ENCODE peak calls at places on chromosomes 3 and 15, in nine cellular contexts. K is right cardiac atrium; R is aorta; D is CD8-positive, alpha-beta T cell; O is transverse colon; L is thoracic aorta; N is HCT116; Z is IMR-90; Y is heart right ventricle. B is an unnamed sample.

GRCh38 chr3:118128886-118129285 is 905.8 kb downstream of the IGSF11 start:
- DNase-seq in K (no peak), R (no peak), D (no peak), O (no peak), L (no peak), N (no peak), Z (peak; percentile 86), Y (no peak), B (no peak)

GRCh38 chr15:51265037-51265555 is 73.3 kb downstream of the CYP19A1 start:
- DNase-seq in K (no peak), R (no peak), D (no peak), O (no peak), L (no peak), N (no peak), Z (no peak), Y (no peak), B (no peak)

GRCh38 chr15:40420071-40420713 is 14.6 kb downstream of the IVD start:
- DNase-seq in K (no peak), R (no peak), D (no peak), O (no peak), L (no peak), N (no peak), Z (no peak), Y (peak; percentile 36), B (no peak)

GRCh38 chr15:44045661-44046060 is 149.4 kb downstream of the FRMD5 start:
- DNase-seq in K (no peak), R (no peak), D (no peak), O (no peak), L (no peak), N (no peak), Z (no peak), Y (no peak), B (no peak)

GRCh38 chr3:63654931-63655330 is 2.5 kb downstream of the SNTN start:
- DNase-seq in K (no peak), R (no peak), D (no peak), O (no peak), L (no peak), N (no peak), Z (no peak), Y (no peak), B (no peak)

GRCh38 chr3:24639640-24640329 is 145.1 kb upstream of the THRB start:
- DNase-seq in K (no peak), R (no peak), D (no peak), O (no peak), L (no peak), N (no peak), Z (no peak), Y (no peak), B (no peak)

GRCh38 chr15:72340366-72340765 is 20.4 kb upstream of the CELF6 start:
- DNase-seq in K (no peak), R (no peak), D (no peak), O (no peak), L (no peak), N (no peak), Z (peak; percentile 12), Y (no peak), B (no peak)

GRCh38 chr3:189239616-189240015 is 67.8 kb downstream of the TPRG1 start:
- DNase-seq in K (no peak), R (no peak), D (no peak), O (no peak), L (no peak), N (no peak), Z (no peak), Y (no peak), B (no peak)

GRCh38 chr15:58065011-58065444 is 483 bp downstream of the ALDH1A2 start:
- DNase-seq in K (peak; percentile 77), R (peak; percentile 70), D (no peak), O (peak; percentile 8), L (no peak), N (no peak), Z (no peak), Y (peak; percentile 30), B (no peak)

GRCh38 chr3:9704343-9705322 is 1.0 kb downstream of the CPNE9 start:
- DNase-seq in K (peak; percentile 79), R (peak; percentile 81), D (no peak), O (peak; percentile 26), L (no peak), N (no peak), Z (peak; percentile 15), Y (no peak), B (no peak)

GRCh38 chr3:106013971-106014370 is 145.2 kb upstream of the CBLB start:
- DNase-seq in K (no peak), R (no peak), D (no peak), O (no peak), L (no peak), N (no peak), Z (peak; percentile 99), Y (no peak), B (no peak)

GRCh38 chr15:65921780-65922179 is 52.5 kb downstream of the RAB11A start:
- DNase-seq in K (no peak), R (no peak), D (no peak), O (no peak), L (no peak), N (no peak), Z (no peak), Y (no peak), B (no peak)

GRCh38 chr15:37425541-37425940 is 325.2 kb upstream of the MEIS2 start:
- DNase-seq in K (no peak), R (no peak), D (no peak), O (no peak), L (no peak), N (no peak), Z (peak; percentile 0), Y (no peak), B (no peak)

GRCh38 chr3:17473761-17474160 is 268.7 kb downstream of the TBC1D5 start:
- DNase-seq in K (no peak), R (no peak), D (no peak), O (no peak), L (no peak), N (no peak), Z (peak; percentile 23), Y (no peak), B (no peak)

GRCh38 chr3:80099559-80099958 is 331.8 kb upstream of the ROBO1 start:
- DNase-seq in K (no peak), R (no peak), D (no peak), O (no peak), L (no peak), N (no peak), Z (no peak), Y (no peak), B (no peak)

GRCh38 chr3:181660337-181660736 is 51.4 kb upstream of the SOX2 start:
- DNase-seq in K (no peak), R (no peak), D (no peak), O (no peak), L (no peak), N (no peak), Z (no peak), Y (no peak), B (no peak)

GRCh38 chr15:75215107-75216004 is 13.7 kb downstream of the C15orf39 start:
- DNase-seq in K (no peak), R (no peak), D (no peak), O (no peak), L (no peak), N (no peak), Z (no peak), Y (no peak), B (no peak)

GRCh38 chr3:32334675-32335074 is 57.0 kb upstream of the CMTM7 start:
- DNase-seq in K (no peak), R (no peak), D (peak; percentile 34), O (no peak), L (no peak), N (no peak), Z (no peak), Y (no peak), B (no peak)

DNA sequence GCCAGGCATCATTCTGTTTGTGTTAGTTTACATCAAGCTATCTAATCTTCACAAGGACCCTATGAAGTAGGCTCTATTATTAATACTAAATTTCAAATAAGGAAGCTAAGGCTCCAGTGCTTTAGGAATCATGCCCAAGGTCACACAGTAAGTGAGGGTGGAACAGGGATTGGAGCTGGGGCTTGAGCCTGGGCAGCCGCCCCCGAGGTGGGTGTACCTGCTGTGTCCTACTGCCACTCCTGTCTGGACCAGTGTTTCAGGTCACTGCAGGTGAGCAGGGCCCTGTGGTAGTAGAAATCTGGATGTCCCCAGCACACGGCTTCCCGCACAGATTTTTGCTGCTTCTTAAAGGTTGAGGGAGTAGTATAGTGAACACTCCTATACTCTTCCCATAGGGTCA is 6.5 kb downstream of the KLF13 start:
- DNase-seq in K (no peak), R (no peak), D (no peak), O (no peak), L (no peak), N (no peak), Z (no peak), Y (no peak), B (no peak)
- H3K4me1 ChIP-seq in K (peaks cover 48% of the 10 kb centered on the region), R (no peaks in the 10 kb centered on the region), D (peaks cover 86% of the 10 kb centered on the region), O (peaks cover 95% of the 10 kb centered on the region), L (peaks cover 54% of the 10 kb centered on the region), N (peaks cover 21% of the 10 kb centered on the region), Z (peaks cover 3% of the 10 kb centered on the region), Y (peaks cover 67% of the 10 kb centered on the region), B (peaks cover 79% of the 10 kb centered on the region)

GRCh38 chr3:42063886-42064285 is 27.3 kb upstream of the TRAK1 start:
- DNase-seq in K (no peak), R (no peak), D (no peak), O (no peak), L (no peak), N (no peak), Z (peak; percentile 79), Y (no peak), B (no peak)
- H3K4me3 ChIP-seq in K (no peak overlapping the region), R (no peak overlapping the region), D (no peak overlapping the region), O (no peak overlapping the region), L (no peak overlapping the region), N (peak overlapping the region; percentile 29), Z (no peak overlapping the region), Y (no peak overlapping the region), B (no peak overlapping the region)

GRCh38 chr3:58065700-58066167 is 57.5 kb downstream of the FLNB start:
- DNase-seq in K (no peak), R (no peak), D (no peak), O (no peak), L (no peak), N (no peak), Z (no peak), Y (no peak), B (no peak)

GRCh38 chr3:58063022-58063421 is 54.8 kb downstream of the FLNB start:
- DNase-seq in K (no peak), R (no peak), D (no peak), O (no peak), L (no peak), N (no peak), Z (no peak), Y (no peak), B (no peak)

GRCh38 chr3:58064923-58065638 is 56.9 kb downstream of the FLNB start:
- DNase-seq in K (no peak), R (no peak), D (no peak), O (no peak), L (no peak), N (no peak), Z (no peak), Y (no peak), B (no peak)

GRCh38 chr3:58062469-58062868 is 54.2 kb downstream of the FLNB start:
- DNase-seq in K (no peak), R (no peak), D (no peak), O (no peak), L (no peak), N (no peak), Z (no peak), Y (no peak), B (no peak)

GRCh38 chr3:58063424-58063823 is 55.2 kb downstream of the FLNB start:
- DNase-seq in K (no peak), R (no peak), D (no peak), O (peak; percentile 60), L (peak; percentile 67), N (no peak), Z (peak; percentile 86), Y (no peak), B (peak; percentile 84)
- H3K27ac ChIP-seq in K (no peak overlapping the region), R (peak overlapping the region; percentile 72), D (no peak overlapping the region), O (peak overlapping the region; percentile 82), L (peak overlapping the region; percentile 87), N (no peak overlapping the region), Z (peak overlapping the region; percentile 13), Y (no peak overlapping the region), B (peak overlapping the region; percentile 62)

GRCh38 chr15:63232943-63233342 is 43.5 kb downstream of the RAB8B start:
- DNase-seq in K (no peak), R (no peak), D (no peak), O (no peak), L (no peak), N (no peak), Z (peak; percentile 19), Y (no peak), B (no peak)
- H3K4me1 ChIP-seq in K (peaks cover 7% of the 10 kb centered on the region), R (no peaks in the 10 kb centered on the region), D (peaks cover 30% of the 10 kb centered on the region), O (peaks cover 48% of the 10 kb centered on the region), L (peaks cover 43% of the 10 kb centered on the region), N (peaks cover 14% of the 10 kb centered on the region), Z (peaks cover 18% of the 10 kb centered on the region), Y (no peaks in the 10 kb centered on the region), B (peaks cover 25% of the 10 kb centered on the region)